ENCODE peak calls at places on chromosome 14, in eight cellular contexts. S is GM12878; I is naive thymus-derived CD4-positive, alpha-beta T cell; K is small intestine; R is A549; U is GM23248; W is Peyer's patch; O is ascending aorta. Q is an unnamed sample.

GRCh38 chr14:79568566-79568965 is 642.7 kb downstream of the DIO2 start:
- DNase-seq in S (no peak), I (no peak), K (no peak), R (no peak), U (no peak), W (no peak), O (no peak), Q (no peak)

GRCh38 chr14:99378782-99379214 is 101.9 kb downstream of the SETD3 start:
- DNase-seq in S (no peak), I (no peak), K (peak; percentile 37), R (peak; percentile 72), U (peak; percentile 63), W (no peak), O (no peak), Q (no peak)

GRCh38 chr14:22995889-22996611 is 13.7 kb upstream of the AJUBA start:
- DNase-seq in S (no peak), I (no peak), K (no peak), R (no peak), U (no peak), W (no peak), O (no peak), Q (no peak)

GRCh38 chr14:67566908-67567307 is 33.2 kb downstream of the PIGH start:
- DNase-seq in S (no peak), I (no peak), K (no peak), R (no peak), U (no peak), W (peak; percentile 21), O (no peak), Q (peak; percentile 60)

GRCh38 chr14:102964152-102964730 is 41.8 kb downstream of the AMN start:
- DNase-seq in S (no peak), I (no peak), K (no peak), R (no peak), U (no peak), W (no peak), O (no peak), Q (no peak)

GRCh38 chr14:51834218-51834617 is 26.2 kb upstream of the GNG2 start:
- DNase-seq in S (no peak), I (no peak), K (no peak), R (no peak), U (no peak), W (no peak), O (no peak), Q (no peak)

GRCh38 chr14:65961004-65961403 is 525.2 kb upstream of the CCDC196 start:
- DNase-seq in S (no peak), I (peak; percentile 45), K (peak; percentile 60), R (peak; percentile 54), U (peak; percentile 75), W (peak; percentile 78), O (no peak), Q (no peak)

GRCh38 chr14:61566537-61567225 is 128.6 kb upstream of the HIF1A start:
- DNase-seq in S (no peak), I (no peak), K (no peak), R (no peak), U (peak; percentile 86), W (no peak), O (no peak), Q (no peak)

GRCh38 chr14:104624939-104625338 is 20.4 kb upstream of the TMEM179 start:
- DNase-seq in S (no peak), I (no peak), K (no peak), R (no peak), U (no peak), W (no peak), O (no peak), Q (no peak)

GRCh38 chr14:59564356-59564755 is 12.3 kb downstream of the CCDC175 start:
- DNase-seq in S (no peak), I (no peak), K (no peak), R (no peak), U (no peak), W (no peak), O (no peak), Q (no peak)

GRCh38 chr14:22982013-22982476 is 306 bp downstream of the AJUBA start:
- DNase-seq in S (no peak), I (no peak), K (no peak), R (peak; percentile 22), U (no peak), W (no peak), O (no peak), Q (no peak)

GRCh38 chr14:99124482-99125104 is 147.4 kb downstream of the BCL11B start:
- DNase-seq in S (no peak), I (no peak), K (no peak), R (peak; percentile 17), U (no peak), W (no peak), O (no peak), Q (no peak)

GRCh38 chr14:80425686-80426085 is 214.4 kb upstream of the DIO2 start:
- DNase-seq in S (no peak), I (no peak), K (no peak), R (peak; percentile 92), U (peak; percentile 94), W (no peak), O (no peak), Q (no peak)

GRCh38 chr14:39060818-39061437 is 42.1 kb downstream of the SEC23A start:
- DNase-seq in S (peak; percentile 42), I (no peak), K (no peak), R (no peak), U (no peak), W (no peak), O (no peak), Q (no peak)

GRCh38 chr14:103739793-103740501 is 24.3 kb downstream of the ZFYVE21 start:
- DNase-seq in S (no peak), I (no peak), K (no peak), R (no peak), U (no peak), W (no peak), O (no peak), Q (peak; percentile 72)

GRCh38 chr14:50335389-50335788 is 23.3 kb downstream of the DMAC2L start:
- DNase-seq in S (no peak), I (no peak), K (no peak), R (peak; percentile 54), U (peak; percentile 32), W (no peak), O (no peak), Q (no peak)

GRCh38 chr14:99573000-99573330 is 31.0 kb downstream of the CCDC85C start:
- DNase-seq in S (no peak), I (no peak), K (no peak), R (no peak), U (no peak), W (no peak), O (no peak), Q (no peak)

GRCh38 chr14:61362072-61362750 is 40.8 kb downstream of the PRKCH start:
- DNase-seq in S (no peak), I (no peak), K (no peak), R (no peak), U (no peak), W (no peak), O (no peak), Q (no peak)

GRCh38 chr14:29926228-29926627 is 1.4 kb downstream of the PRKD1 start:
- DNase-seq in S (no peak), I (no peak), K (no peak), R (no peak), U (peak; percentile 29), W (no peak), O (no peak), Q (no peak)

GRCh38 chr14:105340821-105341408 is 26.4 kb downstream of the PACS2 start:
- DNase-seq in S (no peak), I (no peak), K (no peak), R (no peak), U (no peak), W (no peak), O (no peak), Q (no peak)

GRCh38 chr14:96156804-96157760 is 47.6 kb upstream of the BDKRB2 start:
- DNase-seq in S (no peak), I (no peak), K (peak; percentile 34), R (no peak), U (no peak), W (no peak), O (no peak), Q (peak; percentile 13)

GRCh38 chr14:93262446-93262845 is 55.4 kb downstream of the UBR7 start:
- DNase-seq in S (no peak), I (no peak), K (no peak), R (no peak), U (no peak), W (no peak), O (no peak), Q (no peak)
- H3K27ac ChIP-seq in S (no peak overlapping the region), I (no peak overlapping the region), K (no peak overlapping the region), R (no peak overlapping the region), U (no peak overlapping the region), W (no peak overlapping the region), O (no peak overlapping the region), Q (no peak overlapping the region)

DNA sequence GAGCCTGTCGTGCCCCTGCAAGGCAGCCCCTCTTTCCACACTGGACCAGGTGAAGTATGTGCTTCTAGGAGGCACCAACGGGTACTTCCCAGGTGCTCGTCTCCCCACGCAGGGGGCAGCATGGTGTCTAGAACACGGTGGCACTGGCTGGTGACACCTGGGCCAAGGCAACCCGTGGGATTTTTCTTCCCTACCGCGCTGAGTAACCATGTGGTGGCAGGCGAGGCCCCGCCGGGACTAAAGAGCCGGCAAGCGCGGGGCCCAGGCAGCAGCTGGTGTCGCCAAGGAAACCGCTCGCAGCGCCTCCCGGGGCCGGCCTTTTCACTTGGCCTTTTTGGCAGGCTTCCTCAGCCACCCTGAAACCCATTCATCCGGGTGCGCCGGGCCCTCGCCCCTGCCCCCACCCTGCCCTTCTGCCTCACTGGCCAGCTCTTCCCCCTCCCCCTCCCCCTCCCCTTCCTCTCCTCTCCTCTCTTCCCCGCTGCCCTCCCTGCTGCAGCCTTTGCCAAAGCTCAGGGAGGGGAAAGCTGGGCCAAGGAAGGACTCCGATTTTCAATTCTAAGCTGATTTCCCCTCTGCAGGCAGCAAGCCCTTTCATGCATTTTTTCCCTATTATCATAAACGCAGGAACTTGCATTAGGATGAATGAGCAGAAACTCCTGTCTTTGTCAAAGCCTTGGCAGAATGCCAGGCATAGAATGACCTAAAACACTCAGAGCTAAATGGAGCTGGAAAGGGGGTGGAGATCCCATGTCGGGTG is 81.2 kb downstream of the IRF2BPL start:
- DNase-seq in S (peak; percentile 67), I (peak; percentile 76), K (peak; percentile 76), R (peak; percentile 95), U (peak; percentile 96), W (peak; percentile 82), O (peak; percentile 71), Q (peak; percentile 93)
- H3K4me3 ChIP-seq in S (no peak overlapping the region), I (no peak overlapping the region), K (no peak overlapping the region), R (no peak overlapping the region), U (peak overlapping the region; percentile 7), W (peak overlapping the region; percentile 19), O (no peak overlapping the region), Q (peak overlapping the region; percentile 4)

DNA sequence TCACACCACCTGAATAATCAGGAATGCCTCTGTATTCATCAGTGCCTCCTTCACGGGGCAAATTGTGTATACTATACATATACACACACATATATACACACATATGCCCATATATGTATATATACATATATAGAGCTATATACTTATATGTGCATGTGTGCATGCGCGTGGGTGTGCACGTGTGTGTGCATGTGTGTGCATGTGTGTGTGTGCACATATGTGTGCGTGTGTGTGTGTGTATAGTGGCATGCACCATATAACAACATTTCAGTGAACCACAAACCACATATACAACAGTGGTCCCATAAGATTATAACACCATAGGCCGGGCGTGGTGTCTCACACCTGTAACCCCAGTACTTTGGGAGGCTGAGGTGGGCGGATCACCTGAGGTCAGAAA is 35.7 kb downstream of the CFL2 start:
- DNase-seq in S (no peak), I (no peak), K (no peak), R (no peak), U (no peak), W (no peak), O (no peak), Q (no peak)
- H3K27ac ChIP-seq in S (no peak overlapping the region), I (no peak overlapping the region), K (no peak overlapping the region), R (peak overlapping the region; percentile 63), U (peak overlapping the region; percentile 91), W (no peak overlapping the region), O (no peak overlapping the region), Q (no peak overlapping the region)

GRCh38 chr14:92650581-92651105 is 97.8 kb downstream of the LGMN start:
- DNase-seq in S (no peak), I (no peak), K (no peak), R (no peak), U (no peak), W (no peak), O (no peak), Q (no peak)
- H3K4me3 ChIP-seq in S (no peak overlapping the region), I (peak overlapping the region; percentile 82), K (no peak overlapping the region), R (no peak overlapping the region), U (no peak overlapping the region), W (no peak overlapping the region), O (no peak overlapping the region), Q (no peak overlapping the region)

Q was measured in suprapubic skin.